ENCODE peak calls at places on chromosomes 4 and X, in ten cellular contexts. B, I, C, O, R, U, M, P, G and W are unnamed samples. For H3K36me3, the result is how much of the 10 kb centered on the place peaks cover.

GRCh38 chr4:168475745-168476144 is 4.5 kb downstream of the DDX60L start:
- DNase-seq in B (no peak), I (no peak), C (peak), O (peak), R (no peak), U (no peak), M (no peak), P (peak), G (no peak), W (no peak)

GRCh38 chr4:83362492-83363329 is 28.1 kb upstream of the HPSE start:
- DNase-seq in B (no peak), I (no peak), C (peak), O (no peak), R (peak), U (no peak), M (peak), P (no peak), G (peak), W (peak)

GRCh38 chr4:61817071-61817470 is 616.9 kb downstream of the ADGRL3 start:
- DNase-seq in B (no peak), I (no peak), C (no peak), O (no peak), R (no peak), U (no peak), M (no peak), P (no peak), G (no peak), W (no peak)

GRCh38 chr4:24266951-24267577 is 317.3 kb downstream of the DHX15 start:
- DNase-seq in B (no peak), I (no peak), C (no peak), O (no peak), R (no peak), U (no peak), M (no peak), P (no peak), G (no peak), W (no peak)

GRCh38 chr4:183495182-183495581 is 9.7 kb upstream of the ING2 start:
- DNase-seq in B (no peak), I (no peak), C (no peak), O (no peak), R (no peak), U (no peak), M (no peak), P (no peak), G (no peak), W (no peak)

GRCh38 chr4:121796283-121796682 is 4.8 kb upstream of the EXOSC9 start:
- DNase-seq in B (no peak), I (no peak), C (no peak), O (no peak), R (no peak), U (no peak), M (no peak), P (no peak), G (no peak), W (no peak)

GRCh38 chr4:121034010-121034409 is 38.3 kb downstream of the NDNF start:
- DNase-seq in B (no peak), I (no peak), C (no peak), O (no peak), R (peak), U (no peak), M (no peak), P (no peak), G (peak), W (peak)

GRCh38 chr4:186458050-186458449 is 97.3 kb downstream of the MTNR1A start:
- DNase-seq in B (no peak), I (no peak), C (no peak), O (no peak), R (no peak), U (no peak), M (no peak), P (no peak), G (no peak), W (no peak)

GRCh38 chrX:72258174-72258573 is 18.9 kb downstream of the RPS4X start:
- DNase-seq in B (no peak), I (no peak), C (peak), O (no peak), R (no peak), U (peak), M (no peak), P (no peak), G (peak), W (peak)

GRCh38 chr4:84936123-84936522 is 30.4 kb downstream of the WDFY3 start:
- DNase-seq in B (no peak), I (no peak), C (no peak), O (no peak), R (no peak), U (no peak), M (no peak), P (no peak), G (no peak), W (no peak)

GRCh38 chr4:148311493-148311892 is 130.7 kb downstream of the NR3C2 start:
- DNase-seq in B (no peak), I (no peak), C (peak), O (no peak), R (no peak), U (no peak), M (no peak), P (no peak), G (no peak), W (no peak)

GRCh38 chr4:39043697-39044363 is 11.6 kb upstream of the TMEM156 start:
- DNase-seq in B (no peak), I (no peak), C (no peak), O (no peak), R (no peak), U (no peak), M (peak), P (no peak), G (no peak), W (peak)

DNA sequence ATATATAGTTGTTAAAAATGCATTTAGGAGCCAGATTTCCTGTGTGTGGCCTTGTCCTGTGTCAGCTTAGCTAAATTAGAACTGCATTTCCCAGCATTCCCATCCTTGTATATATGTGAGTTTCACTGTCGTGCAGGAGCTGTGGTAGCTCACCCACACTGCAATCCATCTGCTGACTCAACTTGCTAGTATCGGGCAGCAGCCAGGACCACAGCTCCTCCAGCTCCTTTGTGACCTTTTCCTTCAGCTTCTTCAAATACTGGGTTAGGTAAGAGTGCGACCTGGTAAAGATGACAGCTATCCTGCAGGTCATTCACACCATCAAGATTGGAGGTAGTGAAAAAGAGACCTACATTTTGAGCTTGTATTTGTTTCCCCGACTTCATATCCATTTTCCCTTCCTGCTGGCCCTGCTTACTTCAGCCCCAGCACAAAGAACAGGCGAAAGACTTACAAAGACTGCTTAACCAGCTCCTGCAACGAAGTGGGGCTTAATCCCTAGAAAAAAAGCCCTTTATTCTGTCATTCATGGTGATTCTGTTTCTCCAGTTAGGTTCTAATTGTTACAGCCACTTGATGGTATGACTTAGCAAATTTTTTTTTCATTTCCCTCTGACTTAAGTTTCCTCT is 11.4 kb downstream of the ASIC5 start:
- DNase-seq in B (peak), I (no peak), C (no peak), O (peak), R (no peak), U (no peak), M (no peak), P (no peak), G (peak), W (peak)
- H3K9ac ChIP-seq in B (no peak), I (no peak), C (no peak), O (no peak), R (no peak), U (no peak), M (peak), P (no peak), G (no peak), W (no peak)

GRCh38 chr4:2913168-2913567 is 50.0 kb downstream of the NOP14 start:
- DNase-seq in B (no peak), I (no peak), C (no peak), O (no peak), R (no peak), U (no peak), M (no peak), P (no peak), G (no peak), W (no peak)
- H3K36me3 ChIP-seq in B (under half), I (under half), C (under half), O (under half), R (under half), U (half or more), M (under half), P (half or more), G (under half), W (half or more)

GRCh38 chr4:113290666-113291065 is 241.2 kb downstream of the ANK2 start:
- DNase-seq in B (no peak), I (no peak), C (no peak), O (no peak), R (no peak), U (no peak), M (no peak), P (no peak), G (no peak), W (no peak)

GRCh38 chr4:113294910-113295309 is 245.5 kb downstream of the ANK2 start:
- DNase-seq in B (no peak), I (no peak), C (no peak), O (no peak), R (no peak), U (no peak), M (no peak), P (no peak), G (no peak), W (no peak)

GRCh38 chr4:113293043-113293560 is 243.6 kb downstream of the ANK2 start:
- DNase-seq in B (no peak), I (no peak), C (no peak), O (peak), R (no peak), U (no peak), M (no peak), P (no peak), G (peak), W (peak)

GRCh38 chr4:113292371-113293042 is 243.1 kb downstream of the ANK2 start:
- DNase-seq in B (peak), I (no peak), C (no peak), O (peak), R (peak), U (no peak), M (no peak), P (peak), G (peak), W (no peak)

DNA sequence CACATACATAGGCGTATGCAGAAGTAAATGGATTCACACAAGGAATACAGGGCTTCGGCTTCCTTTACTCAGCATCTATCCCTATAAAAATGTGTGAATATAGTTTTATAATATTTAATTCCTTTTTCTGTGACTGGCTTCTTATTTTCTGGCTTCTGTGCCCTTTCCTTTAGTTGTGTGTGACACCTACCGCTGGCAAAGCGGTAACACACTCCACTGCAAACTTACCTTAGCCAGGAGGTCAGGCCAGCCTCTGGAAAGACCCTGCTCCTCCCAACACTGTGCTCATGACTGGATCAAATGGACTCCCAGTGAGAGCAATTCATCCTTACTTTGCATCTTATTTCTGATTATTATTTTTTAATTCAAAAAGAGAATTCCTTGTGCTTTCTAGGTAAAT is 244.2 kb downstream of the ANK2 start:
- DNase-seq in B (no peak), I (no peak), C (no peak), O (peak), R (no peak), U (no peak), M (no peak), P (no peak), G (no peak), W (no peak)
- H3K9ac ChIP-seq in B (no peak), I (no peak), C (no peak), O (no peak), R (no peak), U (no peak), M (no peak), P (no peak), G (peak), W (peak)

DNA sequence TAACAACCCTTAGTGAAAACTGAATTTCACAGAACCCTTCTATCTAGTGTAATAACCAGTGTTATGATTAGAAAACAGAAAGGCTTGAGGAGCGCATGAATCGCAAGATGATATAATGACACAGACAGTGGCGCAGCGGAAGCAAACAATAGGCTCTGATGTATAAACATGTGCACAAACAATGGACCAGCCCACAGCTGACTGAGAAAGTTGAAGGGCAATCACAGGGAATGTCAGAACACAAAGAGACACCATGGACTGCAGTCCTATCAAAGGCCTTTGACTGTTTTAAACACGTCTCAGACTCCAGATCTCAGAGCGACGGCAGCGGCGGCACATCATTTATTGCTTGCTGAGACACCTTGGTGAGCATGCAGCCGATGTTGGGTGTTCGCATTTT is 81.7 kb downstream of the NSUN7 start:
- DNase-seq in B (no peak), I (no peak), C (no peak), O (no peak), R (no peak), U (no peak), M (no peak), P (no peak), G (no peak), W (no peak)
- H3K36me3 ChIP-seq in B (under half), I (under half), C (under half), O (under half), R (under half), U (under half), M (under half), P (under half), G (under half), W (half or more)

GRCh38 chrX:48507246-48507645 is 1.5 kb upstream of the PORCN start:
- DNase-seq in B (no peak), I (no peak), C (no peak), O (peak), R (no peak), U (no peak), M (no peak), P (no peak), G (no peak), W (no peak)

GRCh38 chrX:48511561-48511960 is 2.8 kb downstream of the PORCN start:
- DNase-seq in B (no peak), I (no peak), C (peak), O (peak), R (no peak), U (no peak), M (no peak), P (no peak), G (no peak), W (peak)

GRCh38 chrX:48508400-48509244 is at the start of gene PORCN:
- DNase-seq in B (peak), I (no peak), C (peak), O (peak), R (peak), U (peak), M (peak), P (peak), G (peak), W (peak)

GRCh38 chrX:48509245-48509590 is 426 bp downstream of the PORCN start:
- DNase-seq in B (no peak), I (no peak), C (no peak), O (peak), R (no peak), U (no peak), M (no peak), P (no peak), G (no peak), W (no peak)

DNA sequence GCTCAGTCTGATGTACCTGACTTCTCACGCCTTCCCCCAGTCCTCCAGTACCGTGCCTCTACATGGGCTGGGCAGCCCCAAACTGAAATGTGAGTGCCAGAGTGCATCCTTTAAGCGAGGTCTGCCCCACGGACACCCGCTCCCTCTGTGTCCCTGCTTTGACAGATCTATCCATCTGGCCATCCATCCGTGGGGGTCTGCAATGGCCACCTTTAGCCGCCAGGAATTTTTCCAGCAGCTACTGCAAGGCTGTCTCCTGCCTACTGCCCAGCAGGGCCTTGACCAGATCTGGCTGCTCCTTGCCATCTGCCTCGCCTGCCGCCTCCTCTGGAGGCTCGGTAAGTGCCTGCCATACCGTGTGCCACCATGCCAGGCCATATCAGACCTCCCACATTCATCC is 827 bp downstream of the PORCN start:
- DNase-seq in B (no peak), I (no peak), C (no peak), O (no peak), R (no peak), U (no peak), M (no peak), P (no peak), G (no peak), W (no peak)
- H3K9ac ChIP-seq in B (peak), I (peak), C (peak), O (no peak), R (peak), U (no peak), M (no peak), P (peak), G (no peak), W (peak)

GRCh38 chrX:149497626-149498025 is 7.5 kb downstream of the IDS start:
- DNase-seq in B (no peak), I (no peak), C (peak), O (no peak), R (no peak), U (no peak), M (no peak), P (no peak), G (peak), W (peak)

GRCh38 chrX:149495573-149496071 is 9.5 kb downstream of the IDS start:
- DNase-seq in B (no peak), I (peak), C (peak), O (no peak), R (no peak), U (no peak), M (no peak), P (peak), G (peak), W (peak)

GRCh38 chrX:149498767-149499166 is 6.3 kb downstream of the IDS start:
- DNase-seq in B (no peak), I (no peak), C (no peak), O (no peak), R (no peak), U (no peak), M (no peak), P (no peak), G (no peak), W (no peak)

GRCh38 chrX:149497054-149497453 is 8.1 kb downstream of the IDS start:
- DNase-seq in B (no peak), I (no peak), C (no peak), O (no peak), R (no peak), U (no peak), M (no peak), P (no peak), G (no peak), W (no peak)

GRCh38 chrX:149499766-149500165 is 5.3 kb downstream of the IDS start:
- DNase-seq in B (no peak), I (no peak), C (no peak), O (no peak), R (no peak), U (no peak), M (no peak), P (no peak), G (no peak), W (no peak)
- H3K36me3 ChIP-seq in B (under half), I (under half), C (under half), O (under half), R (under half), U (under half), M (under half), P (half or more), G (under half), W (under half)

DNA sequence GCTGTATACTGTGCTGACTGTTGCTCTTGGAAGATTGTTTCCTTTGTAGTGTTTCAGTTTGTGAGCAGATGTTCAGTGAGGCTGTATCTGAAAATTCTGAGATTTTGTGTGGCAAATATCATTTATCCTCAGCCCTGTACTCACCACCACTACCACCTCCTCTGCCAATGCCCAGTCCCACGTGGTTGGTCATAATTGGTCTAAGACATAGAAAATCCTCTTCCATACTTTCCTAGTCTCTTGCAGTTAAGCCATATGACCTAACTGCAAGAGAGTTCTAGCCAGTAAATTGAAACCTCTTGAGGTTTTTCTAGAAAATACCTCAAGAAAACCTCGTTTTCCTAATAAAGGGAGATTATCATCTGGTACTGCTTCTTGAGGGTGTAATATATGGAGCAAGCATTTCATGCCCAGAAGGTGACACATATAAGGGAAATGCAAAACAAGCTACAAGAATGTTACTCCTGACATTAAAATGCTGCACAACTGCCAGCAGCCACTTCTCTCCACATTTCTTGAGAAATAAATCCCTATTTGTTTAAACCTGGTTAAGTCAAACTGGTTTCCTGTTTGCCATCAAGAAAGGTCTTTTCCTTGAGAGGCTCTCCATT is 32.8 kb downstream of the ABCE1 start:
- DNase-seq in B (no peak), I (no peak), C (peak), O (no peak), R (no peak), U (no peak), M (no peak), P (no peak), G (peak), W (peak)
- H3K9ac ChIP-seq in B (no peak), I (no peak), C (no peak), O (no peak), R (no peak), U (no peak), M (no peak), P (no peak), G (no peak), W (peak)

GRCh38 chrX:338836-339400 is 20.3 kb upstream of the GTPBP6 start:
- DNase-seq in B (no peak), I (no peak), C (no peak), O (no peak), R (no peak), U (no peak), M (no peak), P (peak), G (no peak), W (no peak)
- H3K36me3 ChIP-seq in B (under half), I (under half), C (under half), O (under half), R (under half), U (under half), M (under half), P (under half), G (under half), W (under half)

GRCh38 chr4:26821677-26822503 is 38.8 kb upstream of the STIM2 start:
- DNase-seq in B (no peak), I (peak), C (peak), O (no peak), R (peak), U (no peak), M (peak), P (no peak), G (no peak), W (no peak)
- H3K9ac ChIP-seq in B (no peak), I (no peak), C (no peak), O (no peak), R (no peak), U (no peak), M (peak), P (no peak), G (no peak), W (no peak)